ENCODE peak calls at places on chromosomes 1 and 21, in nine cellular contexts. N is spleen; B is CD8-positive, alpha-beta memory T cell; H is OCI-LY7; V is effector memory CD4-positive, alpha-beta T cell; Z is prostate gland; O is right lobe of liver; U is GM23248; X is MM.1S. A is an unnamed sample. For H3K4me1, the result is how much of the 10 kb centered on the place peaks cover.

GRCh38 chr1:227131193-227131592 is 187.1 kb downstream of the CDC42BPA start:
- DNase-seq in N (no peak), B (no peak), H (peak), V (no peak), Z (no peak), O (no peak), U (peak), X (peak), A (no peak)

GRCh38 chr1:208170252-208170651 is 73.9 kb downstream of the PLXNA2 start:
- DNase-seq in N (no peak), B (no peak), H (no peak), V (no peak), Z (no peak), O (peak), U (no peak), X (no peak), A (no peak)

GRCh38 chr1:228905579-228905978 is 170.3 kb downstream of the RHOU start:
- DNase-seq in N (peak), B (no peak), H (no peak), V (no peak), Z (no peak), O (no peak), U (no peak), X (no peak), A (no peak)

GRCh38 chr1:169694304-169694703 is 17.1 kb downstream of the SELL start:
- DNase-seq in N (no peak), B (peak), H (peak), V (peak), Z (no peak), O (no peak), U (no peak), X (peak), A (no peak)

GRCh38 chr21:31158789-31159581 is 120.7 kb upstream of the KRTAP19-8 start:
- DNase-seq in N (no peak), B (no peak), H (peak), V (no peak), Z (no peak), O (no peak), U (peak), X (no peak), A (no peak)

GRCh38 chr1:18542351-18542750 is 61.6 kb downstream of the KLHDC7A start:
- DNase-seq in N (peak), B (no peak), H (no peak), V (no peak), Z (no peak), O (no peak), U (no peak), X (no peak), A (no peak)

GRCh38 chr1:188089461-188089860 is 1260.7 kb downstream of the PLA2G4A start:
- DNase-seq in N (no peak), B (no peak), H (no peak), V (no peak), Z (no peak), O (no peak), U (no peak), X (no peak), A (no peak)

GRCh38 chr1:220528679-220529529 is 968 bp downstream of the MARK1 start:
- DNase-seq in N (no peak), B (no peak), H (no peak), V (no peak), Z (peak), O (no peak), U (peak), X (no peak), A (peak)

GRCh38 chr1:183870351-183871077 is 65.6 kb downstream of the RGL1 start:
- DNase-seq in N (no peak), B (no peak), H (no peak), V (no peak), Z (no peak), O (no peak), U (peak), X (no peak), A (peak)

GRCh38 chr1:62706985-62707745 is 19.0 kb upstream of the DOCK7 start:
- DNase-seq in N (no peak), B (no peak), H (no peak), V (no peak), Z (peak), O (no peak), U (no peak), X (no peak), A (no peak)

GRCh38 chr21:34336756-34337391 is 26.9 kb upstream of the KCNE2 start:
- DNase-seq in N (no peak), B (no peak), H (no peak), V (no peak), Z (no peak), O (no peak), U (no peak), X (no peak), A (no peak)

GRCh38 chr1:30328401-30329262 is 394.8 kb downstream of the MATN1 start:
- DNase-seq in N (no peak), B (no peak), H (no peak), V (no peak), Z (no peak), O (peak), U (no peak), X (no peak), A (no peak)

GRCh38 chr1:158728510-158729225 is 8.1 kb upstream of the OR6K3 start:
- DNase-seq in N (no peak), B (no peak), H (no peak), V (no peak), Z (no peak), O (no peak), U (no peak), X (no peak), A (no peak)

GRCh38 chr1:110282395-110282794 is 56.8 kb upstream of the RBM15 start:
- DNase-seq in N (no peak), B (no peak), H (no peak), V (no peak), Z (no peak), O (no peak), U (no peak), X (no peak), A (no peak)

GRCh38 chr1:208374391-208374941 is 130.3 kb upstream of the PLXNA2 start:
- DNase-seq in N (no peak), B (no peak), H (no peak), V (no peak), Z (no peak), O (no peak), U (no peak), X (no peak), A (no peak)

GRCh38 chr1:240464099-240464498 is 147.9 kb downstream of the GREM2 start:
- DNase-seq in N (no peak), B (no peak), H (no peak), V (no peak), Z (no peak), O (no peak), U (peak), X (no peak), A (no peak)

GRCh38 chr1:179026813-179027664 is 1.3 kb downstream of the FAM20B start:
- DNase-seq in N (no peak), B (no peak), H (no peak), V (no peak), Z (no peak), O (no peak), U (peak), X (no peak), A (no peak)

GRCh38 chr1:208536176-208536575 is 292.0 kb upstream of the PLXNA2 start:
- DNase-seq in N (no peak), B (no peak), H (no peak), V (no peak), Z (no peak), O (no peak), U (no peak), X (no peak), A (no peak)

GRCh38 chr1:165807613-165808012 is 19.8 kb upstream of the UCK2 start:
- DNase-seq in N (no peak), B (no peak), H (no peak), V (no peak), Z (no peak), O (no peak), U (peak), X (no peak), A (no peak)

GRCh38 chr21:42809577-42810440 is 69.5 kb downstream of the WDR4 start:
- DNase-seq in N (peak), B (no peak), H (no peak), V (no peak), Z (no peak), O (no peak), U (no peak), X (no peak), A (no peak)

GRCh38 chr1:223833948-223834347 is 11.8 kb downstream of the TP53BP2 start:
- DNase-seq in N (no peak), B (no peak), H (no peak), V (no peak), Z (no peak), O (no peak), U (peak), X (no peak), A (no peak)

GRCh38 chr21:35578831-35579470 is 481.4 kb downstream of the SETD4 start:
- DNase-seq in N (no peak), B (no peak), H (no peak), V (no peak), Z (no peak), O (no peak), U (peak), X (no peak), A (no peak)

GRCh38 chr1:119674835-119675289 is 26.8 kb upstream of the ZNF697 start:
- DNase-seq in N (no peak), B (peak), H (no peak), V (no peak), Z (no peak), O (peak), U (peak), X (no peak), A (peak)

GRCh38 chr1:232477728-232478127 is 152.2 kb downstream of the SIPA1L2 start:
- DNase-seq in N (no peak), B (no peak), H (no peak), V (no peak), Z (no peak), O (no peak), U (peak), X (no peak), A (no peak)

GRCh38 chr1:242219905-242220304 is 221.0 kb upstream of the MAP1LC3C start:
- DNase-seq in N (no peak), B (no peak), H (no peak), V (no peak), Z (no peak), O (no peak), U (no peak), X (no peak), A (no peak)

GRCh38 chr1:3896396-3897000 is 3.6 kb downstream of the C1orf174 start:
- DNase-seq in N (peak), B (no peak), H (no peak), V (no peak), Z (no peak), O (no peak), U (no peak), X (no peak), A (no peak)

GRCh38 chr1:17540255-17541001 is 930 bp downstream of the ARHGEF10L start:
- DNase-seq in N (no peak), B (no peak), H (no peak), V (no peak), Z (peak), O (no peak), U (peak), X (no peak), A (no peak)

GRCh38 chr1:70222716-70223235 is 1.6 kb downstream of the SRSF11 start:
- DNase-seq in N (no peak), B (no peak), H (no peak), V (no peak), Z (no peak), O (no peak), U (peak), X (peak), A (no peak)

GRCh38 chr1:17802164-17802563 is 47.0 kb downstream of the ACTL8 start:
- DNase-seq in N (no peak), B (no peak), H (no peak), V (no peak), Z (no peak), O (no peak), U (peak), X (no peak), A (no peak)

DNA sequence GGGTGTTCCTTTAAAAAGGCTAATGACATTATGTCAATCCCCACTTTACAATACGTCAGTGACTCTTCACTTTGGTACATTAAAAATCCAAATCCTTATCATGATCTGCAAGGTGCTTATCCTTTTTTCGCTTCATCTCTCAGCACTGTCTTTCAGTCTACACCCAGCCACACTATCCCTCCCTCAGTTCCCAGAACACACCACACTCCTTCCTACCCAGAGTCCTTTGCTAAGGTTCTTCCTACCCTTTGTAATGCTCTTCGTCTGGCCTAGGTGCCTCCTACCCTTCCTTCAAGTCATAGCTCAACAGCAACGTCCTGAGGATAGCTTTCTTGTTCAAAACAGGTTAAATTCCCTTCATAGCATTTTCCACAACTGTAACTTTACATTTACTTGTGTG is 152.6 kb downstream of the RERE start:
- DNase-seq in N (no peak), B (no peak), H (no peak), V (no peak), Z (no peak), O (no peak), U (no peak), X (no peak), A (no peak)
- H3K4me1 ChIP-seq in N (half or more), B (half or more), H (half or more), V (under half), Z (under half), O (under half), U (half or more), X (under half), A (under half)

GRCh38 chr1:154745286-154745731 is 124.8 kb downstream of the KCNN3 start:
- DNase-seq in N (no peak), B (no peak), H (no peak), V (no peak), Z (no peak), O (peak), U (no peak), X (peak), A (peak)
- H3K4me1 ChIP-seq in N (under half), B (under half), H (under half), V (under half), Z (under half), O (under half), U (under half), X (under half), A (under half)

GRCh38 chr1:235072096-235072495 is 56.5 kb downstream of the TOMM20 start:
- DNase-seq in N (no peak), B (no peak), H (no peak), V (no peak), Z (no peak), O (no peak), U (no peak), X (no peak), A (no peak)
- H3K4me1 ChIP-seq in N (under half), B (under half), H (under half), V (under half), Z (under half), O (under half), U (half or more), X (under half), A (under half)

GRCh38 chr21:38363684-38364083 is 106.9 kb downstream of the KCNJ15 start:
- DNase-seq in N (no peak), B (no peak), H (no peak), V (no peak), Z (no peak), O (no peak), U (no peak), X (no peak), A (no peak)
- H3K4me1 ChIP-seq in N (under half), B (under half), H (under half), V (under half), Z (under half), O (under half), U (under half), X (under half), A (under half)